ENCODE peak calls at places on chromosomes 11 and 22, in ten cellular contexts. Y is cardiac muscle cell, N is nephron progenitor cell, O is skeletal muscle cell, I is upper lobe of right lung, H is iPS DF 19.7, M is H4, A is AG10803, U is adrenal gland, Z is GM18507. Q is an unnamed sample.

GRCh38 chr11:313787-314547 is at the start of gene IFITM1:
- DNase-seq in M (peak; percentile 83), A (peak; percentile 83), Z (peak; percentile 65), U (no peak), N (no peak), Y (peak; percentile 72), O (no peak), I (peak; percentile 73), H (no peak), Q (no peak)

GRCh38 chr22:40741116-40741515 is 61.8 kb downstream of the MCHR1 start:
- DNase-seq in U (no peak), O (no peak), N (no peak), M (no peak), Z (no peak), H (no peak), Y (no peak), I (no peak), A (peak; percentile 37), Q (no peak)

GRCh38 chr11:24233041-24233440 is 263.8 kb upstream of the LUZP2 start:
- DNase-seq in U (no peak), Z (no peak), I (no peak), H (no peak), N (no peak), O (no peak), Y (no peak), M (no peak), A (no peak), Q (no peak)

GRCh38 chr11:67264886-67265632 is 1.2 kb upstream of the GRK2 start:
- DNase-seq in Y (no peak), I (peak; percentile 49), N (no peak), M (no peak), H (no peak), Z (no peak), U (peak; percentile 23), A (no peak), O (no peak), Q (peak; percentile 47)

GRCh38 chr11:122246885-122247284 is 130.9 kb upstream of the BLID start:
- DNase-seq in Z (no peak), U (no peak), I (no peak), A (peak; percentile 47), N (no peak), H (no peak), O (no peak), Y (no peak), M (no peak), Q (no peak)

GRCh38 chr11:110939471-110939870 is 227.2 kb upstream of the ARHGAP20 start:
- DNase-seq in U (no peak), I (no peak), H (no peak), Y (no peak), O (peak; percentile 6), N (no peak), A (no peak), Z (no peak), M (no peak), Q (no peak)

GRCh38 chr11:130160460-130161090 is 993 bp downstream of the ST14 start:
- DNase-seq in O (no peak), H (no peak), I (no peak), N (no peak), M (no peak), Z (no peak), Y (no peak), A (no peak), U (no peak), Q (no peak)

GRCh38 chr11:29538339-29539036 is 478.3 kb downstream of the KCNA4 start:
- DNase-seq in H (no peak), Y (peak; percentile 87), O (no peak), Z (no peak), I (no peak), M (no peak), U (no peak), N (no peak), A (no peak), Q (no peak)

GRCh38 chr11:113341388-113342165 is 27.2 kb downstream of the TTC12 start:
- DNase-seq in Y (no peak), Z (no peak), O (no peak), N (no peak), U (no peak), A (no peak), I (no peak), M (no peak), H (no peak), Q (no peak)

GRCh38 chr11:76680517-76681425 is 10.2 kb upstream of the LRRC32 start:
- DNase-seq in Z (peak; percentile 40), A (peak; percentile 60), H (no peak), O (no peak), M (peak; percentile 57), N (peak; percentile 84), U (peak; percentile 77), Y (peak; percentile 90), I (no peak), Q (peak; percentile 84)